ENCODE peak calls at places on chromosome 21, in five cellular contexts. L is CD8-positive, alpha-beta T cell; T is HT1080; P is NCI-H1105; S is smooth muscle cell of the brain vasculature. N is an unnamed sample.
A peak's percentile ranks its signal among the peaks of the same experiment; 100 is the strongest.

GRCh38 chr21:32470206-32470605 is 57.7 kb downstream of the EVA1C start:
- DNase-seq in L (no peak), T (no peak), P (no peak), S (no peak), N (no peak)

GRCh38 chr21:45522381-45522780 is 19.9 kb downstream of the SLC19A1 start:
- DNase-seq in L (no peak), T (no peak), P (no peak), S (no peak), N (no peak)

GRCh38 chr21:41647806-41648561 is 118.9 kb downstream of the RIPK4 start:
- DNase-seq in L (no peak), T (no peak), P (no peak), S (no peak), N (no peak)

GRCh38 chr21:25953196-25953595 is 217.4 kb downstream of the APP start:
- DNase-seq in L (no peak), T (no peak), P (no peak), S (no peak), N (no peak)

GRCh38 chr21:45617021-45617930 is 26.2 kb upstream of the PCBP3 start:
- DNase-seq in L (no peak), T (no peak), P (no peak), S (no peak), N (no peak)

GRCh38 chr21:34367320-34367935 is 3.6 kb downstream of the KCNE2 start:
- DNase-seq in L (peak; percentile 9), T (peak; percentile 54), P (peak; percentile 45), S (peak; percentile 59), N (peak; percentile 9)

GRCh38 chr21:32237021-32237420 is 41.8 kb downstream of the MIS18A start:
- DNase-seq in L (no peak), T (peak; percentile 4), P (no peak), S (no peak), N (no peak)

GRCh38 chr21:43362306-43362927 is 64.5 kb downstream of the SIK1 start:
- DNase-seq in L (peak; percentile 80), T (no peak), P (no peak), S (no peak), N (peak; percentile 74)

GRCh38 chr21:36478207-36478701 is 1.7 kb downstream of the CLDN14 start:
- DNase-seq in L (no peak), T (peak; percentile 88), P (no peak), S (no peak), N (no peak)

GRCh38 chr21:37916795-37917142 is 512 bp upstream of the KCNJ6 start:
- DNase-seq in L (no peak), T (no peak), P (no peak), S (no peak), N (no peak)

GRCh38 chr21:44883250-44883649 is 9.8 kb upstream of the PTTG1IP start:
- DNase-seq in L (no peak), T (no peak), P (no peak), S (no peak), N (no peak)

GRCh38 chr21:45538381-45539045 is 3.7 kb downstream of the SLC19A1 start:
- DNase-seq in L (no peak), T (no peak), P (no peak), S (no peak), N (no peak)

GRCh38 chr21:28758042-28758882 is 234.4 kb downstream of the LTN1 start:
- DNase-seq in L (no peak), T (peak; percentile 24), P (no peak), S (no peak), N (no peak)

GRCh38 chr21:44267655-44268142 is 6.0 kb upstream of the DNMT3L start:
- DNase-seq in L (no peak), T (no peak), P (no peak), S (no peak), N (no peak)

GRCh38 chr21:13827201-13827600 is 217.6 kb downstream of the POTED start:
- DNase-seq in L (no peak), T (no peak), P (no peak), S (no peak), N (no peak)

GRCh38 chr21:33301632-33302002 is 23.2 kb upstream of the IFNAR1 start:
- DNase-seq in L (no peak), T (no peak), P (no peak), S (no peak), N (no peak)

GRCh38 chr21:42189860-42190491 is 29.0 kb upstream of the ABCG1 start:
- DNase-seq in L (no peak), T (no peak), P (no peak), S (no peak), N (no peak)

GRCh38 chr21:45184869-45185268 is 102.8 kb downstream of the POFUT2 start:
- DNase-seq in L (no peak), T (no peak), P (no peak), S (no peak), N (no peak)

GRCh38 chr21:36113647-36114428 is 21.0 kb upstream of the CBR3 start:
- DNase-seq in L (peak; percentile 26), T (no peak), P (no peak), S (no peak), N (peak; percentile 38)

GRCh38 chr21:25579402-25580016 is 27.8 kb downstream of the MRPL39 start:
- DNase-seq in L (no peak), T (no peak), P (no peak), S (no peak), N (no peak)

GRCh38 chr21:31732538-31732864 is 583 bp upstream of the SCAF4 start:
- DNase-seq in L (no peak), T (no peak), P (no peak), S (no peak), N (no peak)

GRCh38 chr21:44637018-44637850 is at the start of gene KRTAP10-10:
- DNase-seq in L (no peak), T (no peak), P (no peak), S (no peak), N (no peak)

GRCh38 chr21:37899141-37899540 is 17.1 kb downstream of the KCNJ6 start:
- DNase-seq in L (no peak), T (no peak), P (no peak), S (no peak), N (no peak)

GRCh38 chr21:36980280-36981048 is 14.0 kb upstream of the HLCS start:
- DNase-seq in L (no peak), T (no peak), P (peak; percentile 55), S (no peak), N (no peak)

GRCh38 chr21:21412096-21412495 is 413.9 kb downstream of the NCAM2 start:
- DNase-seq in L (no peak), T (no peak), P (no peak), S (no peak), N (no peak)

GRCh38 chr21:32476661-32477423 is 64.3 kb downstream of the EVA1C start:
- DNase-seq in L (no peak), T (no peak), P (no peak), S (no peak), N (no peak)

GRCh38 chr21:29187939-29188338 is 57.5 kb downstream of the MAP3K7CL start:
- DNase-seq in L (no peak), T (peak; percentile 95), P (no peak), S (no peak), N (no peak)

GRCh38 chr21:34996304-34997081 is 52.6 kb downstream of the RUNX1 start:
- DNase-seq in L (no peak), T (no peak), P (no peak), S (no peak), N (no peak)

N was measured in effector memory CD4-positive, alpha-beta T cell.